ENCODE peak calls at places on chromosomes 11 and 22, in eight cellular contexts. O is mesenchymal stem cell; Q is lower lobe of right lung; L is heart left ventricle; C is right atrium auricular region; P is CD4-positive, CD25-positive, alpha-beta regulatory T cell; N is mammary epithelial cell; V is tibial nerve. U is an unnamed sample. For H3K4me1, the result is how much of the 10 kb centered on the place peaks cover.

GRCh38 chr11:2204361-2205213 is 33.0 kb upstream of the TH start:
- DNase-seq in N (no peak), O (no peak), C (no peak), V (no peak), Q (peak), L (peak), P (no peak), U (no peak)

GRCh38 chr22:43007519-43008102 is 7.3 kb downstream of the PACSIN2 start:
- DNase-seq in O (peak), L (peak), N (no peak), V (no peak), P (no peak), Q (peak), C (no peak), U (no peak)

GRCh38 chr11:120554771-120555432 is 43.4 kb downstream of the GRIK4 start:
- DNase-seq in Q (no peak), O (peak), N (no peak), P (no peak), V (no peak), C (no peak), L (no peak), U (no peak)

GRCh38 chr11:80186687-80187086 is 745.9 kb upstream of the TENM4 start:
- DNase-seq in N (no peak), L (no peak), P (no peak), O (peak), C (no peak), Q (no peak), V (no peak), U (no peak)

GRCh38 chr22:44605486-44605885 is 96.5 kb upstream of the PRR5 start:
- DNase-seq in N (no peak), P (no peak), V (no peak), C (no peak), O (no peak), L (no peak), Q (no peak), U (no peak)

GRCh38 chr11:134503104-134503503 is 91.1 kb upstream of the B3GAT1 start:
- DNase-seq in C (no peak), V (no peak), Q (no peak), L (no peak), P (no peak), N (no peak), O (no peak), U (no peak)

GRCh38 chr11:115215694-115216615 is 288.3 kb downstream of the CADM1 start:
- DNase-seq in L (no peak), N (no peak), V (no peak), O (peak), C (no peak), Q (no peak), P (no peak), U (no peak)

GRCh38 chr11:1469911-1470680 is 16.5 kb downstream of the MOB2 start:
- DNase-seq in C (no peak), O (no peak), N (no peak), L (peak), Q (peak), P (no peak), V (no peak), U (no peak)

GRCh38 chr11:71309181-71309580 is 56.8 kb upstream of the SHANK2 start:
- DNase-seq in P (no peak), V (no peak), N (no peak), Q (no peak), C (peak), O (no peak), L (no peak), U (no peak)

GRCh38 chr11:117818036-117818858 is 6.3 kb downstream of the FXYD2 start:
- DNase-seq in O (peak), C (no peak), L (no peak), P (no peak), V (no peak), N (peak), Q (peak), U (no peak)

GRCh38 chr22:28761449-28761755 is 11.1 kb upstream of the CCDC117 start:
- DNase-seq in C (no peak), N (no peak), L (no peak), P (no peak), Q (no peak), O (no peak), V (no peak), U (no peak)

GRCh38 chr11:44304091-44305084 is 5.6 kb downstream of the ALX4 start:
- DNase-seq in P (no peak), O (peak), L (no peak), V (no peak), N (no peak), Q (no peak), C (no peak), U (no peak)

GRCh38 chr22:50027639-50028537 is 15.3 kb upstream of the IL17REL start:
- DNase-seq in L (no peak), O (no peak), Q (peak), N (peak), V (no peak), P (no peak), C (no peak), U (no peak)

GRCh38 chr11:57276169-57276854 is 39.3 kb upstream of the APLNR start:
- DNase-seq in N (no peak), Q (no peak), L (no peak), P (no peak), O (no peak), C (no peak), V (no peak), U (no peak)

GRCh38 chr11:57279131-57279530 is 42.1 kb upstream of the APLNR start:
- DNase-seq in N (no peak), V (no peak), Q (no peak), L (no peak), P (no peak), O (peak), C (no peak), U (no peak)

GRCh38 chr11:57276857-57277505 is 39.9 kb upstream of the APLNR start:
- DNase-seq in L (no peak), Q (no peak), C (no peak), V (no peak), N (no peak), P (no peak), O (no peak), U (no peak)

GRCh38 chr11:57278721-57279095 is 41.7 kb upstream of the APLNR start:
- DNase-seq in L (no peak), Q (no peak), N (no peak), O (no peak), P (no peak), V (no peak), C (no peak), U (no peak)

DNA sequence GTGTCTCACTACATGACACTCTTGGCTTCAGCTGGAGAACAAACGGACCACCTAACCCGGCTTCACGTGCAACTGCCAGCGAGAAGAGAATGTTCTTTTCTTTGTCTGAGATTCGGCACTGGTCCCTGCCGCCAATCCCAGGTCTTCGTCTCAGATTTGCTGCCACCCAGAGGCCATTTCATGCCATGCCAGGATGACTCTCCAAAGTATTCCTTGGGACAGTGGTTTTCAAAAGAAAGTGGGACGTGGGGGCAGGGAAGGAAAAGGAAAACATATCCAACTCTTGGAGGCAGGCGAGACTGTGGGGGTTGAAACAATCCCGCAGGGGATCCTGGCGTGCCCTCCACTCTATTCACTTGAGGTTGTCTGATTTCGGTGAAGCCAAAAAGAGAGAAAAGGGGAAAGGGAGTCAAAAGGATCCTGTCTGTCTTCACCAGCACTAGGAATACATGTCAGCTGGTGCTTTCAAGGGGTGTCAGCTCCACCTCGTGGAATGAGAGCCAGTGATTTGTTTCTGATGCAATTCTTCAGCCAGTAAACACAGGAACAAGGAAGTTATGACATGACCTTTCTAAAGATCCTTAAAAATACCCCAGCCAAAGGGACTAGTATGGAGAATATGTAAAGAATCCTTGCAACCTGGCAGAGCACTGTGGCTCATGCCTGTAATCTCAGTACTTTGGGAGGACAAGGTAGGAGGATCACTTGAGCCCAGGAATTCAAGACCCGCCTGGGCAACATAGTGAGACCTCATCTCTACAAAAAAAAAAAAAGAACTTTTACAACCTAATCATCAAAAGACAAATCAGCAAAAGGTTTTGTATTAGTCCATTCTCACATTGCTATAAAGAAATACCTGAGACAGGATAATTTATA is 41.0 kb upstream of the APLNR start:
- DNase-seq in N (peak), O (peak), C (peak), Q (peak), L (peak), V (peak), P (no peak), U (peak)
- H3K4me3 ChIP-seq in N (no peak), O (no peak), C (peak), Q (peak), L (no peak), V (no peak), P (no peak), U (peak)

DNA sequence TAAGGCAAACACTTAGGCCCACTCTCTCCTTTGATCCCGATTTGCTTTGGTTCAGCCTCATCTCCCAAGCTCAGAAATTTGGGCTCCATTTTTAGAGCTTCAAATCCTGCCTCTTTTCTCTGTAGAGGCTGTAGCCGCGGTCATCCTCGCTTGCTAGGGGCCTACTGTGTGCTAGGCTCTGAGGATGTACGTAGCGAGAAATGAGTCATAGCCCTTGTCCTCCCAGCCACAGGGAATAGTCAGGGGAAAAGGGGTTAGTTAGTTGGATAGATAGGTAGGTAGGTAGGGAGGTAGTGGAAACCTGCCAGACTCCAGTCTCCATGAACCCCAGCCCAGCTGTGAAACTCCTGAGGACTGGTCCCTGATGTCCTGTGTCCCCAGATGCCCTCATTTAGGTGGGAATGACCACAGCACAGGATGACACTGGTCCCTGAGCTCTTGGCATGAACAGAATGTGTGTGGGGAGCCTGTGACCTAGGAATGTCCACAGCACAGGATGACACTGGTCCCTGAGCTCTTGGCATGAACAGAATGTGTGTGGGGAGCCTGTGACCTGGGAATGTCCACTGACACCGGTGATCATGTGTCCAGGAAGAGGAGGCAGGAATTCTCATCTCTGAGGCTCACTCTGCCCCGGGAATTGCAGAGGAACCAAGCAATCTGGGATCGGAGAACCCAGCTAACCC is 21.4 kb upstream of the HMOX1 start:
- DNase-seq in V (no peak), Q (no peak), O (no peak), N (no peak), L (no peak), P (no peak), C (no peak), U (no peak)
- H3K4me1 ChIP-seq in V (under half), Q (under half), O (under half), N (under half), L (under half), P (under half), C (under half), U (under half)

DNA sequence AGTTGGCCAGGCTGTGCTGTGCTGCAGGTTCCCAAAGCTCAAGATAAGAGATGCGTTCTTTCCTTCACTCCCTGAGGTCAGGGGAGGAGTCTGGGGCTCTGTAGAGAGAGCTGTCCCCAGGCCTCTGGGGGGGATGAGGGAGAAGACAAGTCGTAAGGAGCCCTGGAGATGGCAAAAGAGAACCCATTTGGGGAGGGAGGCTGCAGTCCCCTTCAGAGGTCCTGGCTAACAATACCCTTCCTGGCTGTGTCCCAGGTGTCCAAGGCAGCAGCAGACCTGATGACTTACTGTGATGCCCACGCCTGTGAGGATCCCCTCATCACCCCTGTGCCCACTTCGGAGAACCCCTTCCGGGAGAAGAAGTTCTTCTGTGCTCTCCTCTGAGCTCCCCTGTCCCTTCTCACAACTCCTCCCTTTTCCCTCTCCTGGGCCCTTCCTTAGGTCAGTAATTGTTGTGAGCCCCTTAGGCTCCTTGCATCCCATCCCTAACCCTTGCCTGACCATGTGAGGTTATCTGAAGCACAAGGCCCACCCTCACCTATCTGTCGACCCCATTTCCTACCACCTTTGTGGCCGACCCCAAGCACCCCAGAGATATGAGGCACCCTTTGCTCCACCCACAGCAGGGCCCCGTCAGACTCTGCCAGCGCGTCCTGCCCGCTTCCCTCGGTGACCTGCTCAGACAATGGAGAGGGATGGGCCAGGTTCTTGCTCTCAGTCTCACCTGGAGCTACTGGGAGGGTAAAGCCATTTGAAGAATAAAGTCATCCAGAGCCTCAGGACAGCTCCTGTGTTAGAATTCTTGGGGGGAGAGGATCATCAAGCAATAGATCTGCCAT is 1.2 kb downstream of the GNG3 start:
- DNase-seq in L (no peak), V (no peak), O (no peak), N (peak), C (no peak), P (no peak), Q (no peak), U (no peak)
- H3K4me3 ChIP-seq in L (peak), V (peak), O (peak), N (peak), C (peak), P (peak), Q (peak), U (peak)

GRCh38 chr22:37226087-37226486 is 13.8 kb upstream of the SSTR3 start:
- DNase-seq in C (no peak), L (no peak), Q (no peak), P (no peak), O (no peak), N (no peak), V (no peak), U (no peak)
- H3K4me1 ChIP-seq in C (under half), L (under half), Q (under half), P (half or more), O (under half), N (under half), V (under half), U (under half)